ENCODE peak calls at places on chromosomes 7 and 10, in six cellular contexts. X is GM23338, R is PC-9, U is GM23248, I is astrocyte, A is H1. W is an unnamed sample.

GRCh38 chr10:72097448-72098300 is 9.3 kb upstream of the SPOCK2 start:
- DNase-seq in X (no peak), R (peak; percentile 84), U (peak; percentile 93), I (peak; percentile 99), A (no peak), W (no peak)

GRCh38 chr7:40680657-40681056 is 545.9 kb downstream of the SUGCT start:
- DNase-seq in X (peak; percentile 74), R (no peak), U (peak; percentile 38), I (no peak), A (no peak), W (no peak)

GRCh38 chr10:73228247-73228646 is 18.8 kb downstream of the DNAJC9 start:
- DNase-seq in X (no peak), R (no peak), U (no peak), I (no peak), A (no peak), W (no peak)

GRCh38 chr10:34808336-34808735 is 6.8 kb downstream of the PARD3 start:
- DNase-seq in X (no peak), R (no peak), U (no peak), I (no peak), A (no peak), W (no peak)

GRCh38 chr7:73830872-73831655 is at the start of gene CLDN4:
- DNase-seq in X (peak; percentile 84), R (peak; percentile 99), U (no peak), I (no peak), A (peak; percentile 84), W (no peak)

GRCh38 chr10:32357056-32357735 is 10.2 kb upstream of the EPC1 start:
- DNase-seq in X (no peak), R (no peak), U (no peak), I (no peak), A (no peak), W (no peak)

GRCh38 chr10:119724630-119725549 is 960 bp upstream of the INPP5F start:
- DNase-seq in X (peak; percentile 56), R (no peak), U (peak; percentile 48), I (peak; percentile 33), A (peak; percentile 59), W (no peak)

GRCh38 chr10:35214607-35215020 is 88.0 kb downstream of the CREM start:
- DNase-seq in X (no peak), R (no peak), U (no peak), I (no peak), A (no peak), W (no peak)

GRCh38 chr10:76251773-76252617 is 820.6 kb downstream of the LRMDA start:
- DNase-seq in X (no peak), R (no peak), U (peak; percentile 86), I (peak; percentile 99), A (no peak), W (no peak)

GRCh38 chr7:96838481-96838880 is 128.8 kb upstream of the SEM1 start:
- DNase-seq in X (no peak), R (no peak), U (no peak), I (no peak), A (no peak), W (no peak)

GRCh38 chr7:4249241-4249640 is 432.9 kb upstream of the FOXK1 start:
- DNase-seq in X (no peak), R (no peak), U (no peak), I (no peak), A (no peak), W (no peak)

GRCh38 chr7:64869121-64869725 is 33.9 kb upstream of the ZNF273 start:
- DNase-seq in X (peak; percentile 21), R (no peak), U (no peak), I (no peak), A (no peak), W (no peak)

GRCh38 chr10:49053053-49053997 is 62.0 kb downstream of the VSTM4 start:
- DNase-seq in X (no peak), R (no peak), U (no peak), I (no peak), A (no peak), W (no peak)

GRCh38 chr7:77544523-77544922 is 7.4 kb downstream of the PTPN12 start:
- DNase-seq in X (no peak), R (no peak), U (no peak), I (no peak), A (no peak), W (no peak)
- H4K20me1 ChIP-seq in X (peaks cover 92% of the 10 kb centered on the region), R (peaks cover 71% of the 10 kb centered on the region), U (peaks cover 32% of the 10 kb centered on the region), I (peaks cover 98% of the 10 kb centered on the region), A (peaks cover 30% of the 10 kb centered on the region), W (peaks cover 25% of the 10 kb centered on the region)

GRCh38 chr7:130494480-130494879 is 2.6 kb downstream of the MEST start:
- DNase-seq in X (no peak), R (no peak), U (no peak), I (no peak), A (no peak), W (no peak)
- H4K20me1 ChIP-seq in X (peaks cover 15% of the 10 kb centered on the region), R (no peaks in the 10 kb centered on the region), U (no peaks in the 10 kb centered on the region), I (peaks cover 31% of the 10 kb centered on the region), A (peaks cover 6% of the 10 kb centered on the region), W (no peaks in the 10 kb centered on the region)

DNA sequence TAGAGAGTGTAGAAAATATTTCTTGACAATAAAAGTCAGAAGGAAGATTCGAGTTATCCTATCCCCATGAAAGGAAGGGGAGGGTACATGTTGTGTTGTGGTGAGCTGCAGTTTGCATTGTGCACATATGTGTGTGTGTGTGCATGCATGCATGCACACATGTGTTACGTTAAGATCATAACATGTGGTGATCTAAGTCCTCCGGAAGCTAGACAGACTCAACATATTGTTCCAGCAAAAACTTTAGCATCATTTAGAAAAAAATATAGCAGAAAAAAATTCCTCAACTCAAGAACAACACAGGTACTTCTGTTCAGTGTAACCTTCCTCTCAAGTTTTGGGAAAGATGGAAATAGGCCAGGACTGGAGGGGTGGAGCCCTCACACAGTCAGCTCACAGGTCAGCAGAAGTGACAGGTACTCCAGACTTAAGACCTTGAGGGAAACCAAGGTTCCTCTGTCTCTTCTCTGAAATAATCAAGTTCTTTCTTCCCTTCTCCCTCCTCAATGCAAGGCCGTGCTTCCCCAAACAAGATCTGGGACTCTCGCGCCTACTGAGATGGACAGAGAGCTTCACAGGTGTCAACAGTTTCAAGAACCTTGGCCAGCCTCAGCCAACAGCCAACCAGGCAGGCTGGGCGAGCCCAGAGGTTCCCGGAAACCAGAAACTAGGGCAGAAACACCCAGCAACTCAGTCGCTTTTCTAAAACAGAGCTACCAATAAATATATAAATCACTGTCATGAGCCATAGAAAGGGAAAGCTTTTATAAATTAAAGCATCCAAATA is 205.2 kb downstream of the FAM107B start:
- DNase-seq in X (no peak), R (no peak), U (no peak), I (no peak), A (no peak), W (no peak)
- H4K20me1 ChIP-seq in X (peaks cover 13% of the 10 kb centered on the region), R (peaks cover 54% of the 10 kb centered on the region), U (no peaks in the 10 kb centered on the region), I (peaks cover 31% of the 10 kb centered on the region), A (peaks cover 4% of the 10 kb centered on the region), W (peaks cover 2% of the 10 kb centered on the region)

DNA sequence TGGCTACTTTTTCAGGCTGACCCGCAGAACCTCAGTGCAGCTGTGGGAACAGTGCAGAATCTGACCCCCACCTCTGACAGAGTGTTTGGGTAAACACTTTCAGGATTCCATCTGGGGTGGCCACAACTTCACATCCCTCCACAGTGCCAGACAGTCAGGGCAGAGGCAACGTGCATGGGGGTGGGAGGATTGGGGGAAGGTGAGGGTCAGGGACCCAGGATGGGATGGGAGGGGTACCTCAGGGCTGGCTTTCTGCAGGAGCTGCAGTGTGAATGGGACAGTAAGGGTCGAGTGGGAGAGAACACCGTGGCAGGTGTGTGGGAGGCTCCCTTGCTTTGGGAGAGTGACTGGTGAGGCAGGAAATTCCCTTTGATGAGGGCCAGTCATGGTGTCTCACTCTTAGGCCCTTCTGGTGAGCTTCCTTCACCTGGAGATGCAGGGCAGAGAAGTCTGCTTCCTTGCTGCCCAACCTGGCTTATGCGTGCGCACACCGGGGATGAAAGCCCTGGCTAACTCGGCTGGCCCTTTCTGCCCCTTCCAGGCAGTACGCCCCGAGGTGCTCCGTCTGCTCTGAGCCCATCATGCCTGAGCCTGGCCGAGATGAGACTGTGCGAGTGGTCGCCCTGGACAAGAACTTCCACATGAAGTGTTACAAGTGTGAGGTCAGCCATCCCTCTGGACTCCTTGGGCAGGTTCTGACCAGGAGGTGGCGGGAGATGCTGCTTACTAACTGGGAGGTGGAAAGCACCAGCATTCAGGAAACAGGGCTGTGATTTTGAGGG is 8.4 kb downstream of the ZYX start:
- DNase-seq in X (no peak), R (no peak), U (peak; percentile 42), I (no peak), A (no peak), W (no peak)
- H4K20me1 ChIP-seq in X (peaks cover 17% of the 10 kb centered on the region), R (peaks cover 37% of the 10 kb centered on the region), U (peaks cover 16% of the 10 kb centered on the region), I (peaks cover 97% of the 10 kb centered on the region), A (peaks cover 57% of the 10 kb centered on the region), W (peaks cover 34% of the 10 kb centered on the region)

DNA sequence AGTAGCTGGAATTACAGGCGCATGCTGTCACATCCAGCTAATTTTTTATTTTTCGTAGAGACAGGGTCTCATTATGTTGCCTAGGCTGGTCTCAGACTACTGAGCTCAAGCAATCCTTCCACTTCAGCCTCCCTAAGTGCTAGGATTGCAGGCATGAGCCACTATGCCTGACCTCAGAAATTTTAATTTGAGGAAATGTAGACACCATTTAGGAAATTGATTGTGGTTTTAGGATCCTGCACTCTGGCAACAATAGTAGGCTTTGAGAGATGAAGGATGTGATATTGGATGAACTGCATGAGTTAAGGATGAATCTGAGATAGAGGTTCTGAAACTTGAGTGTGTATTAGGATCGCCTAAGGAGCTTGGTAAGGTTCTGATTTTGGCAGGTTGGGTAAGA is 66.5 kb downstream of the PPP1R9A start:
- DNase-seq in X (no peak), R (no peak), U (no peak), I (no peak), A (no peak), W (no peak)
- H4K20me1 ChIP-seq in X (no peaks in the 10 kb centered on the region), R (no peaks in the 10 kb centered on the region), U (no peaks in the 10 kb centered on the region), I (no peaks in the 10 kb centered on the region), A (no peaks in the 10 kb centered on the region), W (no peaks in the 10 kb centered on the region)

GRCh38 chr7:23469961-23470250 is 385 bp downstream of the IGF2BP3 start:
- DNase-seq in X (no peak), R (peak; percentile 25), U (no peak), I (no peak), A (peak; percentile 46), W (no peak)
- H4K20me1 ChIP-seq in X (no peaks in the 10 kb centered on the region), R (peaks cover 2% of the 10 kb centered on the region), U (no peaks in the 10 kb centered on the region), I (peaks cover 35% of the 10 kb centered on the region), A (peaks cover 13% of the 10 kb centered on the region), W (no peaks in the 10 kb centered on the region)

GRCh38 chr10:79222186-79222585 is 125.1 kb upstream of the PPIF start:
- DNase-seq in X (no peak), R (no peak), U (no peak), I (no peak), A (no peak), W (no peak)

GRCh38 chr10:79223346-79224048 is 123.8 kb upstream of the PPIF start:
- DNase-seq in X (peak; percentile 46), R (no peak), U (no peak), I (peak; percentile 80), A (no peak), W (no peak)

GRCh38 chr10:79224263-79224949 is 122.9 kb upstream of the PPIF start:
- DNase-seq in X (no peak), R (no peak), U (no peak), I (no peak), A (no peak), W (no peak)

GRCh38 chr10:79221110-79222051 is 125.9 kb upstream of the PPIF start:
- DNase-seq in X (peak; percentile 82), R (no peak), U (peak; percentile 91), I (peak; percentile 86), A (no peak), W (peak; percentile 73)

DNA sequence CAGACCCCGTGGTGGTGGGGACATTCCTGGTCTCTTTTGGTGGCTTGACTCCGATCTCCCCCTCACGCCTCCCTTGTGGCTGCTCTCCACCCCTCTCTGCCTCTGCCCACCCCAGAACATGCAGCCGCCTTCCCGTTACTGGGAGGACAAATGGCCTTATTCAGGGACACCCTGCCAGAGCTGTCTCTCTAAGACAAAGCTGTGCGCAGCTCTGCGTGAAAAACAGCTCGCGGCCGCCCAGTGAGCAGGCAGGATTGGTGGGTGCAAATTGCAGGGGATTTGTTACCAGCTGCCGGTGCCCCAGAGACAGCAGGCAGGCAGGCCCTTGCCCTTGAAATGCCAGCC is 124.3 kb upstream of the PPIF start:
- DNase-seq in X (no peak), R (no peak), U (no peak), I (no peak), A (no peak), W (no peak)
- H4K20me1 ChIP-seq in X (no peaks in the 10 kb centered on the region), R (peaks cover 15% of the 10 kb centered on the region), U (no peaks in the 10 kb centered on the region), I (peaks cover 96% of the 10 kb centered on the region), A (peaks cover 4% of the 10 kb centered on the region), W (no peaks in the 10 kb centered on the region)